ENCODE peak calls at places on chromosome 10, in eight cellular contexts. G is cardiac fibroblast; V is CD4-positive, alpha-beta T cell; S is head of caudate nucleus; J is HCT116; L is activated naive CD8-positive, alpha-beta T cell treated with anti-CD3 and anti-CD28 coated beads for 36 hours; X is RPMI7951; R is stimulated activated naive B cell treated with anti-CD40 and anti-IgM and Interleukin-4, amounts not matched to agents 10 μg/mL and 1 μg/mL and 100 μg/mL, for 72 hours. W is an unnamed sample.

GRCh38 chr10:5089869-5090268 is 4.3 kb upstream of the AKR1C3 start:
- DNase-seq in G (peak), V (no peak), S (no peak), J (peak), L (no peak), X (peak), R (no peak), W (no peak)

GRCh38 chr10:4034907-4035581 is 250.0 kb upstream of the KLF6 start:
- DNase-seq in G (peak), V (no peak), S (no peak), J (no peak), L (peak), X (peak), R (no peak), W (no peak)

GRCh38 chr10:131090761-131091661 is 220.5 kb downstream of the TCERG1L start:
- DNase-seq in G (no peak), V (no peak), S (no peak), J (no peak), L (no peak), X (no peak), R (no peak), W (no peak)

GRCh38 chr10:70169661-70170364 is 501 bp downstream of the SAR1A start:
- DNase-seq in G (no peak), V (no peak), S (no peak), J (no peak), L (no peak), X (no peak), R (no peak), W (no peak)

GRCh38 chr10:63281967-63282366 is 148.8 kb downstream of the NRBF2 start:
- DNase-seq in G (no peak), V (no peak), S (no peak), J (no peak), L (no peak), X (peak), R (no peak), W (no peak)

GRCh38 chr10:103745264-103746247 is 109.8 kb downstream of the SH3PXD2A start:
- DNase-seq in G (no peak), V (peak), S (no peak), J (peak), L (peak), X (peak), R (no peak), W (no peak)

GRCh38 chr10:79295593-79295992 is 51.7 kb upstream of the PPIF start:
- DNase-seq in G (no peak), V (no peak), S (no peak), J (no peak), L (no peak), X (peak), R (no peak), W (no peak)

GRCh38 chr10:58919927-58920654 is 256.4 kb upstream of the PHYHIPL start:
- DNase-seq in G (peak), V (no peak), S (no peak), J (peak), L (no peak), X (peak), R (no peak), W (no peak)

GRCh38 chr10:31034041-31034918 is 2.6 kb upstream of the ZNF438 start:
- DNase-seq in G (peak), V (no peak), S (no peak), J (no peak), L (no peak), X (peak), R (no peak), W (no peak)

GRCh38 chr10:84510121-84510520 is 181.7 kb downstream of the CCSER2 start:
- DNase-seq in G (peak), V (no peak), S (no peak), J (no peak), L (no peak), X (no peak), R (no peak), W (no peak)

GRCh38 chr10:87847550-87847949 is 15.8 kb downstream of the KLLN start:
- DNase-seq in G (no peak), V (no peak), S (no peak), J (no peak), L (no peak), X (no peak), R (no peak), W (no peak)

GRCh38 chr10:14609178-14609577 is 165.5 kb downstream of the FAM107B start:
- DNase-seq in G (no peak), V (no peak), S (no peak), J (no peak), L (no peak), X (no peak), R (no peak), W (no peak)

GRCh38 chr10:76112826-76113150 is 681.4 kb downstream of the LRMDA start:
- DNase-seq in G (no peak), V (no peak), S (no peak), J (no peak), L (no peak), X (no peak), R (no peak), W (no peak)

GRCh38 chr10:73060738-73061635 is 35.7 kb downstream of the P4HA1 start:
- DNase-seq in G (peak), V (no peak), S (no peak), J (peak), L (no peak), X (peak), R (no peak), W (no peak)

GRCh38 chr10:130463876-130464360 is 327.7 kb downstream of the GLRX3 start:
- DNase-seq in G (no peak), V (no peak), S (no peak), J (no peak), L (no peak), X (no peak), R (no peak), W (no peak)

GRCh38 chr10:16894834-16895233 is 77.6 kb upstream of the RSU1 start:
- DNase-seq in G (peak), V (no peak), S (no peak), J (no peak), L (no peak), X (peak), R (no peak), W (no peak)

GRCh38 chr10:93334901-93335312 is 147.2 kb downstream of the MYOF start:
- DNase-seq in G (no peak), V (no peak), S (no peak), J (peak), L (no peak), X (peak), R (no peak), W (no peak)

GRCh38 chr10:91643700-91644099 is 10.8 kb upstream of the PPP1R3C start:
- DNase-seq in G (peak), V (no peak), S (no peak), J (no peak), L (no peak), X (no peak), R (no peak), W (no peak)

GRCh38 chr10:4215485-4215884 is 430.5 kb upstream of the KLF6 start:
- DNase-seq in G (no peak), V (no peak), S (no peak), J (no peak), L (no peak), X (no peak), R (no peak), W (no peak)

GRCh38 chr10:133075346-133076137 is 12.2 kb upstream of the ADGRA1 start:
- DNase-seq in G (no peak), V (no peak), S (no peak), J (no peak), L (no peak), X (no peak), R (no peak), W (no peak)

GRCh38 chr10:71782917-71783490 is 9.7 kb upstream of the VSIR start:
- DNase-seq in G (no peak), V (no peak), S (no peak), J (no peak), L (no peak), X (no peak), R (no peak), W (no peak)

GRCh38 chr10:30674796-30675195 is 45.2 kb upstream of the LYZL2 start:
- DNase-seq in G (no peak), V (no peak), S (no peak), J (no peak), L (no peak), X (no peak), R (no peak), W (no peak)

GRCh38 chr10:14306201-14306600 is 24.5 kb downstream of the FRMD4A start:
- DNase-seq in G (no peak), V (no peak), S (no peak), J (no peak), L (no peak), X (no peak), R (no peak), W (no peak)

GRCh38 chr10:132443998-132444876 is 47.2 kb downstream of the PWWP2B start:
- DNase-seq in G (no peak), V (peak), S (no peak), J (no peak), L (no peak), X (no peak), R (no peak), W (no peak)

GRCh38 chr10:99375444-99375843 is 46.3 kb downstream of the CNNM1 start:
- DNase-seq in G (no peak), V (no peak), S (no peak), J (no peak), L (no peak), X (no peak), R (no peak), W (no peak)